ENCODE peak calls at places on chromosome 9, in eight cellular contexts. A is WERI-Rb-1, E is GM06990, N is psoas muscle, J is heart right ventricle, L is HFF-Myc, Z is astrocyte of the spinal cord, V is testis. O is an unnamed sample.

GRCh38 chr9:684055-684949 is 157.2 kb upstream of the DMRT1 start:
- DNase-seq in L (no peak), N (no peak), Z (peak), V (no peak), A (peak), J (no peak), E (no peak), O (peak)

GRCh38 chr9:12774861-12775367 is at the start of gene LURAP1L:
- DNase-seq in L (peak), N (no peak), J (no peak), E (no peak), V (peak), Z (peak), A (peak), O (peak)

GRCh38 chr9:29701536-29701935 is 2128.3 kb upstream of the C9orf72 start:
- DNase-seq in Z (no peak), J (no peak), A (no peak), V (no peak), L (no peak), E (no peak), N (no peak), O (peak)

GRCh38 chr9:116365056-116365471 is 211.5 kb downstream of the PAPPA start:
- DNase-seq in L (peak), J (peak), E (no peak), A (no peak), V (peak), Z (peak), N (peak), O (peak)

GRCh38 chr9:81801190-81801589 is 111.8 kb upstream of the TLE1 start:
- DNase-seq in L (no peak), N (no peak), E (no peak), A (no peak), J (no peak), Z (peak), V (no peak), O (no peak)

GRCh38 chr9:21395778-21396717 is 10.8 kb upstream of the IFNA2 start:
- DNase-seq in N (peak), L (no peak), V (peak), Z (peak), E (peak), J (peak), A (peak), O (peak)

GRCh38 chr9:109576762-109577161 is 78.7 kb upstream of the PTPN3 start:
- DNase-seq in V (no peak), L (no peak), Z (no peak), N (no peak), E (no peak), J (no peak), A (no peak), O (no peak)

GRCh38 chr9:77981332-77981731 is 50.3 kb downstream of the GNAQ start:
- DNase-seq in E (peak), V (no peak), N (no peak), Z (peak), J (no peak), A (no peak), L (no peak), O (no peak)

GRCh38 chr9:72807765-72808445 is 144.9 kb downstream of the ALDH1A1 start:
- DNase-seq in E (no peak), J (no peak), A (no peak), L (no peak), V (peak), N (no peak), Z (no peak), O (peak)
- TF ChIP-seq CTCF in E (peak), J (peak), A (peak), L (peak), V (no peak), N (no peak), Z (no peak), O (peak)

DNA sequence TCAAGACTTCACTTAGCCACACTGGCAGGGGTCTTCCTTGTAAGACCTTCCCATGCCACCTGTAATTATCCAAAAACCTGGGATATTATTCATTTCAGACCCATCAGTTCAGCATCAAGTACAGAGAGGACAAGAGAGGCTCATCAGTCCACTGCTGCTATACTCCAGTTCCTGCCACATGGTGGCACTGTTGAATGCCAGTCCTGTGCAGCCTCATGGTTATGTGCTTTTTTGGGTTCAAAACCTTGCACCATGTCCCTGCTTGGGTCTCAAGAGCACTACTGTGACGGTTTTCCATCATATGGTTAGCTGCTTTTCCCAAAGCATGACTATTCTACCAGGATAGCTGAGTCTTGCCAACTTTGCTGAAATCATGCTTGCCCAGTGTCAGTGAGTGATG is 8.5 kb downstream of the PTGS1 start:
- DNase-seq in L (no peak), N (no peak), E (no peak), J (no peak), A (peak), V (no peak), Z (no peak), O (no peak)
- H3K4me3 ChIP-seq in L (no peak), N (no peak), E (no peak), J (no peak), A (no peak), V (no peak), Z (no peak), O (no peak)

GRCh38 chr9:98419260-98419603 is 163.8 kb upstream of the TBC1D2 start:
- DNase-seq in Z (no peak), E (no peak), A (no peak), J (no peak), L (no peak), N (no peak), V (no peak), O (no peak)
- TF ChIP-seq CTCF in Z (no peak), E (no peak), A (peak), J (no peak), L (no peak), N (no peak), V (no peak), O (no peak)

GRCh38 chr9:93183106-93183662 is 755 bp upstream of the WNK2 start:
- DNase-seq in L (no peak), V (no peak), Z (no peak), N (no peak), E (no peak), J (no peak), A (no peak), O (no peak)

GRCh38 chr9:93184439-93185221 is 691 bp downstream of the WNK2 start:
- DNase-seq in A (peak), N (no peak), V (peak), L (no peak), J (peak), Z (no peak), E (no peak), O (no peak)

GRCh38 chr9:93182572-93182971 is 1.4 kb upstream of the WNK2 start:
- DNase-seq in J (no peak), L (no peak), A (no peak), Z (no peak), V (no peak), N (no peak), E (no peak), O (no peak)

GRCh38 chr9:93185261-93186150 is 1.6 kb downstream of the WNK2 start:
- DNase-seq in E (no peak), Z (no peak), L (no peak), A (no peak), J (peak), N (no peak), V (no peak), O (no peak)

GRCh38 chr9:93183663-93184438 is at the start of gene WNK2:
- DNase-seq in N (peak), A (peak), Z (no peak), J (peak), V (peak), L (no peak), E (no peak), O (no peak)
- H3K4me3 ChIP-seq in N (peak), A (peak), Z (no peak), J (peak), V (peak), L (no peak), E (no peak), O (peak)

GRCh38 chr9:124293712-124294504 is 36.2 kb downstream of the NEK6 start:
- DNase-seq in A (no peak), N (no peak), E (no peak), Z (no peak), J (no peak), L (no peak), V (no peak), O (peak)
- TF ChIP-seq CTCF in A (peak), N (peak), E (no peak), Z (peak), J (no peak), L (no peak), V (no peak), O (no peak)